ENCODE peak calls at places on chromosomes 16 and 17, in nine cellular contexts. R is neural progenitor cell, C is dorsolateral prefrontal cortex, J is uterus, X is tibial artery, F is colonic mucosa, M is K562, B is IMR-90, N is heart right ventricle. D is an unnamed sample.
A peak's percentile ranks its signal among the peaks of the same experiment; 100 is the strongest.

GRCh38 chr17:27265333-27265732 is 28.6 kb upstream of the WSB1 start:
- DNase-seq in R (no peak), C (no peak), J (no peak), X (no peak), F (no peak), M (no peak), B (no peak), N (no peak), D (peak; percentile 92)

GRCh38 chr17:17766351-17767095 is 70.3 kb downstream of the SREBF1 start:
- DNase-seq in R (peak; percentile 38), C (no peak), J (no peak), X (no peak), F (no peak), M (no peak), B (no peak), N (no peak), D (no peak)

GRCh38 chr16:12719972-12720371 is 83.7 kb downstream of the CPPED1 start:
- DNase-seq in R (no peak), C (no peak), J (no peak), X (no peak), F (no peak), M (no peak), B (no peak), N (no peak), D (no peak)

GRCh38 chr17:19411641-19412040 is 609 bp downstream of the RNF112 start:
- DNase-seq in R (no peak), C (peak; percentile 63), J (no peak), X (no peak), F (no peak), M (no peak), B (no peak), N (no peak), D (no peak)

GRCh38 chr16:88856122-88856827 is 472 bp downstream of the GALNS start:
- DNase-seq in R (peak; percentile 60), C (no peak), J (peak; percentile 42), X (no peak), F (no peak), M (peak; percentile 89), B (no peak), N (no peak), D (no peak)

GRCh38 chr17:82031303-82031884 is at the start of gene RAC3:
- DNase-seq in R (peak; percentile 91), C (no peak), J (no peak), X (no peak), F (no peak), M (peak; percentile 51), B (peak; percentile 11), N (no peak), D (no peak)

GRCh38 chr16:85394511-85395206 is 218.5 kb upstream of the GSE1 start:
- DNase-seq in R (no peak), C (peak; percentile 36), J (no peak), X (peak; percentile 64), F (peak; percentile 19), M (no peak), B (no peak), N (no peak), D (no peak)

GRCh38 chr16:11140867-11141266 is 115.1 kb downstream of the SOCS1 start:
- DNase-seq in R (no peak), C (no peak), J (no peak), X (no peak), F (no peak), M (no peak), B (no peak), N (no peak), D (no peak)

GRCh38 chr16:964696-965395 is 5.9 kb downstream of the LMF1 start:
- DNase-seq in R (no peak), C (peak; percentile 46), J (no peak), X (no peak), F (peak; percentile 56), M (no peak), B (no peak), N (no peak), D (peak; percentile 30)

GRCh38 chr16:69344171-69344570 is 4.6 kb downstream of the NIP7 start:
- DNase-seq in R (no peak), C (no peak), J (no peak), X (no peak), F (no peak), M (no peak), B (no peak), N (no peak), D (no peak)

GRCh38 chr17:19024101-19025078 is 19.8 kb upstream of the FAM83G start:
- DNase-seq in R (no peak), C (no peak), J (no peak), X (peak; percentile 47), F (no peak), M (no peak), B (peak; percentile 26), N (no peak), D (peak; percentile 97)

GRCh38 chr17:48527742-48528028 is 3.1 kb downstream of the HOXB1 start:
- DNase-seq in R (no peak), C (no peak), J (no peak), X (no peak), F (no peak), M (no peak), B (no peak), N (no peak), D (no peak)
- H3K27me3 ChIP-seq in R (peaks cover 100% of the 10 kb centered on the region), C (peaks cover 100% of the 10 kb centered on the region), J (no peaks in the 10 kb centered on the region), X (no peaks in the 10 kb centered on the region), F (peaks cover 2% of the 10 kb centered on the region), M (no peaks in the 10 kb centered on the region), B (peaks cover 17% of the 10 kb centered on the region), N (no peaks in the 10 kb centered on the region), D (peaks cover 60% of the 10 kb centered on the region)

GRCh38 chr16:74480150-74481029 is 59.1 kb upstream of the CLEC18B start:
- DNase-seq in R (peak; percentile 26), C (no peak), J (peak; percentile 23), X (no peak), F (peak; percentile 92), M (peak; percentile 24), B (no peak), N (peak; percentile 35), D (peak; percentile 85)
- H3K4me3 ChIP-seq in R (no peak overlapping the region), C (no peak overlapping the region), J (no peak overlapping the region), X (no peak overlapping the region), F (no peak overlapping the region), M (no peak overlapping the region), B (no peak overlapping the region), N (no peak overlapping the region), D (no peak overlapping the region)

GRCh38 chr17:67377727-67378443 is 804 bp downstream of the PITPNC1 start:
- DNase-seq in R (peak; percentile 74), C (peak; percentile 48), J (peak; percentile 47), X (peak; percentile 78), F (peak; percentile 58), M (peak; percentile 60), B (peak; percentile 35), N (peak; percentile 46), D (peak; percentile 24)
- TF ChIP-seq CTCF in R (peak; percentile 50), C (peak; percentile 16), J (peak; percentile 53), X (no peak), F (peak; percentile 27), M (peak; percentile 25), B (peak; percentile 39), N (no peak), D (peak; percentile 50)

GRCh38 chr17:7851438-7852261 is 3.2 kb upstream of the TMEM88 start:
- DNase-seq in R (peak; percentile 98), C (peak; percentile 87), J (peak; percentile 91), X (peak; percentile 93), F (peak; percentile 92), M (peak; percentile 64), B (peak; percentile 81), N (peak; percentile 91), D (peak; percentile 81)

GRCh38 chr17:7850970-7851437 is 3.9 kb upstream of the TMEM88 start:
- DNase-seq in R (no peak), C (no peak), J (peak; percentile 24), X (peak; percentile 67), F (peak; percentile 23), M (no peak), B (no peak), N (peak; percentile 12), D (no peak)

GRCh38 chr17:7852919-7853692 is 1.8 kb upstream of the TMEM88 start:
- DNase-seq in R (peak; percentile 56), C (no peak), J (peak; percentile 26), X (peak; percentile 64), F (no peak), M (no peak), B (no peak), N (no peak), D (no peak)

GRCh38 chr17:7853693-7854043 is 1.2 kb upstream of the TMEM88 start:
- DNase-seq in R (peak; percentile 65), C (no peak), J (no peak), X (no peak), F (no peak), M (no peak), B (no peak), N (no peak), D (no peak)

GRCh38 chr17:7852262-7852670 is 2.6 kb upstream of the TMEM88 start:
- DNase-seq in R (no peak), C (no peak), J (no peak), X (peak; percentile 69), F (no peak), M (no peak), B (no peak), N (peak; percentile 12), D (no peak)
- H3K27me3 ChIP-seq in R (peaks cover 16% of the 10 kb centered on the region), C (no peaks in the 10 kb centered on the region), J (no peaks in the 10 kb centered on the region), X (no peaks in the 10 kb centered on the region), F (no peaks in the 10 kb centered on the region), M (no peaks in the 10 kb centered on the region), B (no peaks in the 10 kb centered on the region), N (no peaks in the 10 kb centered on the region), D (no peaks in the 10 kb centered on the region)

GRCh38 chr17:66863820-66864219 is 28.9 kb downstream of the CACNG5 start:
- DNase-seq in R (no peak), C (no peak), J (no peak), X (no peak), F (no peak), M (no peak), B (no peak), N (no peak), D (no peak)
- H3K4me3 ChIP-seq in R (no peak overlapping the region), C (no peak overlapping the region), J (no peak overlapping the region), X (no peak overlapping the region), F (no peak overlapping the region), M (no peak overlapping the region), B (no peak overlapping the region), N (no peak overlapping the region), D (no peak overlapping the region)

D was measured in bronchial epithelial cell.